ENCODE peak calls at places on chromosomes 6 and 20, in seven cellular contexts. A is CD4-positive, CD25-positive, alpha-beta regulatory T cell; H is upper lobe of left lung; D is SK-N-MC; B is MM.1S; F is heart right ventricle; I is astrocyte. Z is an unnamed sample. For H3K36me3, the result is how much of the 10 kb centered on the place peaks cover.

GRCh38 chr6:13687917-13688351 is 23.7 kb downstream of the RANBP9 start:
- DNase-seq in A (peak), H (no peak), D (no peak), B (no peak), F (no peak), I (no peak), Z (no peak)

GRCh38 chr20:22775256-22775655 is 190.9 kb upstream of the FOXA2 start:
- DNase-seq in A (no peak), H (no peak), D (no peak), B (no peak), F (no peak), I (no peak), Z (no peak)

GRCh38 chr6:88365656-88366055 is 199.5 kb upstream of the CNR1 start:
- DNase-seq in A (no peak), H (no peak), D (no peak), B (no peak), F (no peak), I (no peak), Z (no peak)

GRCh38 chr6:150263765-150264415 is 104.9 kb upstream of the IYD start:
- DNase-seq in A (peak), H (no peak), D (no peak), B (no peak), F (no peak), I (no peak), Z (no peak)

GRCh38 chr20:33319986-33320385 is 37.0 kb downstream of the BPIFB1 start:
- DNase-seq in A (no peak), H (no peak), D (no peak), B (no peak), F (no peak), I (no peak), Z (no peak)

GRCh38 chr6:72733045-72733444 is 111.2 kb downstream of the KCNQ5 start:
- DNase-seq in A (no peak), H (no peak), D (no peak), B (no peak), F (no peak), I (no peak), Z (no peak)

GRCh38 chr6:130020106-130020851 is 1.9 kb downstream of the L3MBTL3 start:
- DNase-seq in A (peak), H (peak), D (no peak), B (no peak), F (peak), I (no peak), Z (peak)

GRCh38 chr6:130961148-130961547 is 101.9 kb downstream of the EPB41L2 start:
- DNase-seq in A (no peak), H (no peak), D (no peak), B (no peak), F (no peak), I (peak), Z (no peak)

GRCh38 chr6:75301537-75301936 is 16.9 kb upstream of the TMEM30A start:
- DNase-seq in A (no peak), H (no peak), D (no peak), B (no peak), F (no peak), I (no peak), Z (no peak)

GRCh38 chr6:20564269-20564668 is 30.0 kb downstream of the CDKAL1 start:
- DNase-seq in A (peak), H (no peak), D (peak), B (peak), F (no peak), I (no peak), Z (peak)

GRCh38 chr6:122736606-122737005 is 42.9 kb upstream of the FABP7 start:
- DNase-seq in A (no peak), H (no peak), D (no peak), B (no peak), F (no peak), I (no peak), Z (no peak)

GRCh38 chr20:63090682-63091571 is 84.2 kb upstream of the BHLHE23 start:
- DNase-seq in A (no peak), H (peak), D (no peak), B (no peak), F (peak), I (no peak), Z (peak)

GRCh38 chr20:33693741-33694645 is 7.8 kb upstream of the E2F1 start:
- DNase-seq in A (no peak), H (peak), D (no peak), B (no peak), F (peak), I (no peak), Z (peak)

GRCh38 chr6:44606976-44607375 is 219.5 kb downstream of the CDC5L start:
- DNase-seq in A (no peak), H (no peak), D (no peak), B (no peak), F (no peak), I (no peak), Z (no peak)

GRCh38 chr6:135147637-135148592 is 33.2 kb upstream of the MYB start:
- DNase-seq in A (peak), H (no peak), D (no peak), B (no peak), F (no peak), I (no peak), Z (no peak)

GRCh38 chr6:105077592-105078463 is 102.0 kb downstream of the POPDC3 start:
- DNase-seq in A (peak), H (no peak), D (peak), B (peak), F (no peak), I (peak), Z (no peak)

GRCh38 chr6:56851104-56851503 is 103.8 kb upstream of the BEND6 start:
- DNase-seq in A (no peak), H (no peak), D (no peak), B (no peak), F (no peak), I (peak), Z (peak)

GRCh38 chr20:16216227-16217210 is 356.7 kb downstream of the KIF16B start:
- DNase-seq in A (no peak), H (no peak), D (no peak), B (no peak), F (no peak), I (no peak), Z (no peak)

DNA sequence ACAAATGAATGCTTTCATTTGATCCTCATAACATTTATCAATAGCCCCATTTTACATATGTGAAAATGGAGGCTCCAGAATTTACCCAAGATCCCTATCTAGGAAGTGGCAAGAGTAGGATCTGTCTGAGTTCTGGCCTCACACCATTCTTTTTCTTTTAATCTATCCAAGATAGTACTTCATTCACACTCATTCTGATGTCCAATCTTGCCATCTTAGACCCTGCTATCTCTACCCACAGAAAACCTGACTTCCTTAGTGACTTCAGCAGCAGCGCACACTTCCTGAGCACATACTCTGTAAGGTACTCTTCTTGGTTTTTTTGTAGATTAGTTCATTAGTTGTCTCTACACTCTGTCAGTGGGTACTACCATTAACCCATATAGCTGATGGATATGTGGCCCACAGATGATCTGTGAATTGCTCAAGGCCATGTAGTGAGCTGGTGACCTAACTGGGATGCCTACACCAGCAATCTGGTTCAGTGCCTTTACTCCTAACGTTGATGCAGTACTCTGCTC is 36.3 kb downstream of the COX4I2 start:
- DNase-seq in A (peak), H (no peak), D (no peak), B (no peak), F (no peak), I (no peak), Z (no peak)
- H3K4me3 ChIP-seq in A (peak), H (no peak), D (no peak), B (no peak), F (no peak), I (no peak), Z (no peak)

DNA sequence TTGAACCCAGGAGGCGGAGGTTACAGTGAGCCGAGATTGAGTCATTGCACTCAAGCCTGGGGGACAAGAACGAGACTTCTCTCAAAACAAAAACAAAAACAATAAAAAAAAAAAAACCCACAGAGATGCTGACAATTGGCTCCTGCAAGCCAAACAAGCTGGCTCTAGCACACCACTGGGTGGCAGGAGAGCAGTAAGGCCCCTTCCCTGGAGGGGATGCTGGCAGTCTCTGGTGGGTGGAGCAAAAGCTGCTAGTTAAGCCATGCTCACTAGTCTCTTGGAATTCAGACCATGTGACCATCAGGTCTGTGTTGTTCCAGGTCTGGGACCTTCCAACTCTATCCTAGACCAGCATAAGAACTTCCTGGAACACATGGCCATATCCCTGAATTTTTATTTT is 18.9 kb upstream of the DSN1 start:
- DNase-seq in A (no peak), H (no peak), D (no peak), B (peak), F (no peak), I (peak), Z (peak)
- H3K36me3 ChIP-seq in A (under half), H (under half), D (under half), B (under half), F (under half), I (under half), Z (under half)

GRCh38 chr6:159044899-159045727 is at the start of gene TAGAP:
- DNase-seq in A (peak), H (peak), D (no peak), B (peak), F (peak), I (no peak), Z (no peak)
- H3K4me3 ChIP-seq in A (peak), H (no peak), D (peak), B (peak), F (no peak), I (no peak), Z (no peak)

GRCh38 chr20:50931048-50931305 is 260 bp downstream of the ADNP start:
- DNase-seq in A (no peak), H (no peak), D (no peak), B (peak), F (no peak), I (no peak), Z (peak)

GRCh38 chr20:50930139-50931047 is 844 bp downstream of the ADNP start:
- DNase-seq in A (peak), H (no peak), D (no peak), B (peak), F (peak), I (no peak), Z (peak)

GRCh38 chr20:50932016-50932338 is 740 bp upstream of the ADNP start:
- DNase-seq in A (no peak), H (no peak), D (no peak), B (no peak), F (no peak), I (no peak), Z (no peak)

GRCh38 chr20:50932881-50933280 is 1.6 kb upstream of the ADNP start:
- DNase-seq in A (no peak), H (no peak), D (no peak), B (no peak), F (no peak), I (no peak), Z (no peak)

DNA sequence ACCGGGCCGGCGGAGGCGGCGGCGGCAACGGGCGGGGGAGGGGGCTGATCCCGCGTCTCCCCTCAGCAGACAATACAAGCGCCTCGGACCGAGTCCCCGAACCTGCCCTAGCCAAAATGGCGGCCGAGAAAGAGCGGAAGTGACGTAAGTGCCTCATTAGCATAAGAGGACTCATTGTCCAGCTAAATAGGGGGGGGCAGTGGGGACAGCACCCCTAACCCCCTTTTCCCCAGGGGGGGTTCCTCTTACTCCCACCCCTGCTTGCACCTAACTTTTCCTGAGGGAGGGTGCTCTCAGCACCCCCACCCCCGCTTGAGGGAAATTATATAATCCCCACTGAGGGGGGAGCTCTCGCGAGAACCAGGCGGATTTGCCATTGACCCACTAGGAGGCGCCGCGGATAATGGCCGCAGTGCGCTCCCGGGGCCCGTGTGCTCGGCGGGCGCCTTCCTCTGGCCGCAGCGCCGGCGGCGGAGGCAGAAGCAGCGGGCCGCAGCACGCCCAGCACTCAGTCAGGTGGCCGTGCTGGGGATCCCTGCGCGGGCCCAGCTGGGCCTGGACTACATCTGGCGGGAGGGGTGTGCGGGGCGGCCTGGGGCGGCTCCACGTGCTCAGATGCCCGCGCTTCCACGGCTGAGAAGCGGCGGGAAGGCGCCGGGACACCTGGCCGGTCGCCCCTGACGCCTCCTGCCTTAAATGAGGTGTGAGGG is at the start of gene ADNP:
- DNase-seq in A (peak), H (peak), D (no peak), B (peak), F (peak), I (peak), Z (peak)
- H3K36me3 ChIP-seq in A (under half), H (under half), D (half or more), B (under half), F (under half), I (half or more), Z (under half)

DNA sequence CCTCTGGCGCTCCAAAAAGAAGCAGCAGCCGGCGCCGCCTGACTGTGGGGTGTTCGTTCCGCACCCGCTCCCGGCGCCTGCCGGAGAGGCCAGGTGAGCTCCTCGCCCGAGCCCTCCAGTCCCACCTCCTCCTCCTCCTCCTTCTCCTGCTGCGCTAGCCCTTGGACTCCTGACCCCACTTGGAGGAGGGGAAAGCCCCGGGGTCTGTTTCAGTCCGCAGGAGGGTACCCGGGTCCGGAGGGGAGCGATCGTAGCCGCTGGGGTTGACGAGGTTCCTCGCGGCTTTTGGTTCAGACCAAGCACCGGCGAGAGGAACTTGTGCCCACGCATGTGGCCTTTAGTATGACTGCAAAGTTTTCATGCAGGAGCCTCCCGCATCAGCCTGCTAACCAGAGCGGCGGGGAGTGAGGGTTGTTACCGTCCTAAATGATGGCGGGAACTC is 493 bp downstream of the CRYBG1 start:
- DNase-seq in A (peak), H (peak), D (no peak), B (no peak), F (peak), I (no peak), Z (peak)
- H3K4me3 ChIP-seq in A (no peak), H (no peak), D (peak), B (peak), F (peak), I (peak), Z (peak)

GRCh38 chr6:35209081-35209480 is 4.7 kb upstream of the SCUBE3 start:
- DNase-seq in A (no peak), H (no peak), D (no peak), B (peak), F (no peak), I (no peak), Z (no peak)
- H3K36me3 ChIP-seq in A (under half), H (under half), D (under half), B (under half), F (under half), I (under half), Z (under half)

GRCh38 chr6:16749516-16750485 is 11.5 kb downstream of the ATXN1 start:
- DNase-seq in A (no peak), H (no peak), D (no peak), B (no peak), F (no peak), I (peak), Z (no peak)

GRCh38 chr6:16746812-16747211 is 14.4 kb downstream of the ATXN1 start:
- DNase-seq in A (no peak), H (no peak), D (no peak), B (no peak), F (no peak), I (no peak), Z (no peak)

GRCh38 chr6:16750566-16750965 is 10.7 kb downstream of the ATXN1 start:
- DNase-seq in A (no peak), H (no peak), D (no peak), B (no peak), F (no peak), I (no peak), Z (no peak)

GRCh38 chr6:16748028-16748319 is 13.3 kb downstream of the ATXN1 start:
- DNase-seq in A (no peak), H (no peak), D (no peak), B (no peak), F (no peak), I (no peak), Z (no peak)

DNA sequence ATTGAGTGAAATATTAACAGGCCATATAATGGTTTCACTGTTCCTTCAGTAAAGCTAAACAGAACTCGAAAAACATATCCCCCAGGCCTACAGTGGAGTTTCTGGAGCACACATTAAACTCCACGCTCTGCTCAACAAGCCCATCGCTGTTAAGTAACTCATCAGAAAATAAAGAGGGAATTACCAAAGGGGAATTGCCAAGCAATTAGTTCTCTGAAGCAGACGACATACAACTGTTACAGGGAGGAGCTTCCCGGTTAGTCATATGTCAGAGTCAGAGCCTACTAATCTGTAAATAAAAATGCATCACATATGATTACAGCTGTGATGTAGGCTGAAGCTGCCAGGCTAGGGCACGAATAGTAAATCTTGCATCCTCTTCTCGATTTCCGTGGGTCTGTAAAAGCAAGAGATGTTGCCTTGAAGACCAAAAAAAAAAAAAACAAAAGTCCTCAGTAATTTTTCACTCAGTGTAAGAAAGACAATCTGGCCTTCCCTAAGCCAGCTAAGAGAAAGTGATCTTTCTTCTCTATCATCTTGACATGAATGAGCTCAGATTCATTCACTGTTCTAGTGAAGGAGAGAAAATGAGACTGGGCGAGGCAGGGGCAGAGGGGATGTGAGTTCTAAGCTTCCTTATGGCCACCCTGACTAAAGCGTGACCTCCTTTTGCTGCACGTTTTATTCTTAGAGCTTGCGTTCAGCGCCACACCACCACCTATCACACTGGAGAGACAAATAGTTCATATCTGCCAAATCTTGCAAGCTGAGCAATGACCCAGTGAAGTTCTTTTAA is 13.8 kb downstream of the ATXN1 start:
- DNase-seq in A (no peak), H (no peak), D (no peak), B (no peak), F (no peak), I (peak), Z (no peak)
- H3K4me3 ChIP-seq in A (peak), H (no peak), D (no peak), B (no peak), F (no peak), I (no peak), Z (no peak)

GRCh38 chr6:138464085-138464484 is 35.2 kb downstream of the NHSL1 start:
- DNase-seq in A (no peak), H (no peak), D (no peak), B (no peak), F (no peak), I (no peak), Z (no peak)

GRCh38 chr6:138465007-138465645 is 34.2 kb downstream of the NHSL1 start:
- DNase-seq in A (no peak), H (no peak), D (no peak), B (no peak), F (no peak), I (peak), Z (no peak)

GRCh38 chr6:138467901-138468300 is 31.4 kb downstream of the NHSL1 start:
- DNase-seq in A (no peak), H (no peak), D (no peak), B (no peak), F (no peak), I (no peak), Z (no peak)

GRCh38 chr6:138473144-138473543 is 26.1 kb downstream of the NHSL1 start:
- DNase-seq in A (no peak), H (no peak), D (no peak), B (no peak), F (no peak), I (no peak), Z (no peak)

DNA sequence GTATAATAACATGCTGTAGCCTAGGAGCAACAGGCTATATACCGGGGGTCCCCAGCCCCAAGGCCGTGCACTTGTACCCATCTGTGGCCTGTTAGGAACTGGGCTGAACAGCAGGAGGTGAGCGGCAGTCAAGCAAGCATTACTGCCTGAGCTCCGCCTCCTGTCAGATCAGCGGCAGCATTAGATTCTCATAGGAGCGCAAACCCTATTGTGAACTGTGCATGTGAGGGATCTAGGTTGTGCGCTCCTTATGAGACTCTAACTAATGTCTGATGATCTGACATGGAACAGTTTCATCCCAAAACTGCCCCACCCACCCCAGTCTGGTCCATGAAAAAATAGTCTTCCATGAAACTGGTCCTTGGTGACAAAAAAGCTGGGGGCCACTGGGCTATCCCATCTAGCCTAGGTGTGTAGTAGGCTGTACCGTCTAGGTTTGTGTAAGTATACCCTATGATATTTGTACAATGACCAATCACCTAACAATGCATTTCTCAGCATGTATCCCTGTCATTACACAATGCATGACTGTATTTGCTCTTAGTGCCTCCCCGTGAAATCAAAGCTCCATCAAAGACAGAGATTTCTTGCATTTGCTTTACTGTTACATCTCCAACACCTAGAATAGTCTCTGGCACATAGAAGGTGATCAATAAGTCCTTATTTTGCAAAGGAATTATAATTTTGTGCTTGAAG is 30.8 kb downstream of the NHSL1 start:
- DNase-seq in A (no peak), H (no peak), D (no peak), B (no peak), F (no peak), I (peak), Z (no peak)
- H3K36me3 ChIP-seq in A (under half), H (under half), D (under half), B (under half), F (under half), I (under half), Z (under half)

GRCh38 chr6:35048031-35048613 is 93.0 kb downstream of the TCP11 start:
- DNase-seq in A (no peak), H (peak), D (no peak), B (no peak), F (no peak), I (no peak), Z (peak)
- H3K4me3 ChIP-seq in A (peak), H (no peak), D (peak), B (peak), F (no peak), I (peak), Z (no peak)